ENCODE peak calls at places on chromosomes 7 and 10, in four cellular contexts. K is A549, P is IMR-90, R is K562. D is an unnamed sample.

GRCh38 chr7:17943006-17943405 is 2.7 kb upstream of the SNX13 start:
- DNase-seq in K (no peak), P (no peak), R (no peak), D (no peak)

GRCh38 chr10:100735345-100736143 is 9.8 kb upstream of the PAX2 start:
- DNase-seq in K (no peak), P (no peak), R (no peak), D (no peak)

GRCh38 chr7:84901366-84901765 is 285.5 kb downstream of the SEMA3D start:
- DNase-seq in K (no peak), P (no peak), R (no peak), D (no peak)

GRCh38 chr10:30911303-30911863 is 120.3 kb downstream of the ZNF438 start:
- DNase-seq in K (no peak), P (no peak), R (no peak), D (no peak)

GRCh38 chr10:86234553-86235270 is 131.9 kb downstream of the GRID1 start:
- DNase-seq in K (no peak), P (no peak), R (no peak), D (no peak)

GRCh38 chr7:37945336-37945735 is 24.9 kb downstream of the EPDR1 start:
- DNase-seq in K (no peak), P (no peak), R (no peak), D (peak; percentile 10)

GRCh38 chr7:119596651-119597050 is 676.3 kb upstream of the KCND2 start:
- DNase-seq in K (no peak), P (no peak), R (no peak), D (no peak)

GRCh38 chr7:42189535-42189934 is 47.5 kb downstream of the GLI3 start:
- DNase-seq in K (no peak), P (peak; percentile 38), R (no peak), D (no peak)

GRCh38 chr7:2066251-2066919 is 166.4 kb downstream of the MAD1L1 start:
- DNase-seq in K (no peak), P (no peak), R (no peak), D (no peak)

GRCh38 chr7:105353752-105354328 is 34.9 kb downstream of the SRPK2 start:
- DNase-seq in K (no peak), P (no peak), R (peak; percentile 85), D (no peak)

GRCh38 chr7:36232971-36233550 is 80.0 kb downstream of the EEPD1 start:
- DNase-seq in K (no peak), P (peak; percentile 77), R (no peak), D (peak; percentile 60)

GRCh38 chr7:77903597-77903996 is 105.0 kb downstream of the PHTF2 start:
- DNase-seq in K (peak; percentile 31), P (peak; percentile 2), R (peak; percentile 73), D (peak; percentile 8)

GRCh38 chr7:101094791-101095375 is 9.6 kb downstream of the TRIM56 start:
- DNase-seq in K (peak; percentile 60), P (peak; percentile 67), R (peak; percentile 88), D (peak; percentile 58)

GRCh38 chr10:129861776-129862530 is 102.1 kb downstream of the EBF3 start:
- DNase-seq in K (no peak), P (no peak), R (no peak), D (no peak)

GRCh38 chr10:98957801-98958200 is 277.9 kb downstream of the HPSE2 start:
- DNase-seq in K (no peak), P (peak; percentile 78), R (no peak), D (no peak)

GRCh38 chr10:31635415-31636065 is 293.1 kb downstream of the ARHGAP12 start:
- DNase-seq in K (no peak), P (peak; percentile 42), R (no peak), D (no peak)

GRCh38 chr10:34612938-34613337 is 202.2 kb downstream of the PARD3 start:
- DNase-seq in K (no peak), P (no peak), R (no peak), D (no peak)

GRCh38 chr7:46178685-46179084 is 257.6 kb upstream of the IGFBP3 start:
- DNase-seq in K (no peak), P (peak; percentile 84), R (no peak), D (no peak)

GRCh38 chr7:114658188-114658587 is 243.6 kb downstream of the FOXP2 start:
- DNase-seq in K (no peak), P (no peak), R (no peak), D (no peak)

GRCh38 chr7:66308411-66308810 is 103.3 kb downstream of the TPST1 start:
- DNase-seq in K (no peak), P (no peak), R (no peak), D (no peak)

GRCh38 chr7:106056513-106057203 is 55.5 kb downstream of the SYPL1 start:
- DNase-seq in K (peak; percentile 81), P (peak; percentile 69), R (peak; percentile 85), D (peak; percentile 62)

GRCh38 chr10:541750-542371 is 147.6 kb downstream of the DIP2C start:
- DNase-seq in K (no peak), P (no peak), R (no peak), D (no peak)

GRCh38 chr7:11127112-11127785 is 153.6 kb downstream of the PHF14 start:
- DNase-seq in K (no peak), P (no peak), R (no peak), D (no peak)

GRCh38 chr10:62048919-62049636 is 147.6 kb downstream of the ARID5B start:
- DNase-seq in K (peak; percentile 59), P (peak; percentile 99), R (peak; percentile 80), D (peak; percentile 94)

GRCh38 chr10:66538352-66538751 is 387.5 kb upstream of the LRRTM3 start:
- DNase-seq in K (no peak), P (no peak), R (no peak), D (no peak)

GRCh38 chr10:80542053-80542452 is 4.4 kb downstream of the SH2D4B start:
- DNase-seq in K (no peak), P (peak; percentile 5), R (no peak), D (peak; percentile 23)

GRCh38 chr7:17233643-17234397 is 64.6 kb upstream of the AHR start:
- DNase-seq in K (no peak), P (no peak), R (peak; percentile 9), D (no peak)

GRCh38 chr10:71004676-71005075 is 116.3 kb upstream of the PCBD1 start:
- DNase-seq in K (no peak), P (no peak), R (no peak), D (no peak)

GRCh38 chr10:116269612-116270011 is 3.4 kb downstream of the GFRA1 start:
- DNase-seq in K (no peak), P (no peak), R (no peak), D (no peak)

GRCh38 chr10:116271593-116272496 is 1.2 kb downstream of the GFRA1 start:
- DNase-seq in K (peak; percentile 31), P (peak; percentile 4), R (no peak), D (no peak)

GRCh38 chr10:116270691-116271592 is 2.1 kb downstream of the GFRA1 start:
- DNase-seq in K (no peak), P (peak; percentile 4), R (no peak), D (no peak)

GRCh38 chr10:116274141-116274861 is 1.3 kb upstream of the GFRA1 start:
- DNase-seq in K (peak; percentile 55), P (no peak), R (no peak), D (no peak)

DNA sequence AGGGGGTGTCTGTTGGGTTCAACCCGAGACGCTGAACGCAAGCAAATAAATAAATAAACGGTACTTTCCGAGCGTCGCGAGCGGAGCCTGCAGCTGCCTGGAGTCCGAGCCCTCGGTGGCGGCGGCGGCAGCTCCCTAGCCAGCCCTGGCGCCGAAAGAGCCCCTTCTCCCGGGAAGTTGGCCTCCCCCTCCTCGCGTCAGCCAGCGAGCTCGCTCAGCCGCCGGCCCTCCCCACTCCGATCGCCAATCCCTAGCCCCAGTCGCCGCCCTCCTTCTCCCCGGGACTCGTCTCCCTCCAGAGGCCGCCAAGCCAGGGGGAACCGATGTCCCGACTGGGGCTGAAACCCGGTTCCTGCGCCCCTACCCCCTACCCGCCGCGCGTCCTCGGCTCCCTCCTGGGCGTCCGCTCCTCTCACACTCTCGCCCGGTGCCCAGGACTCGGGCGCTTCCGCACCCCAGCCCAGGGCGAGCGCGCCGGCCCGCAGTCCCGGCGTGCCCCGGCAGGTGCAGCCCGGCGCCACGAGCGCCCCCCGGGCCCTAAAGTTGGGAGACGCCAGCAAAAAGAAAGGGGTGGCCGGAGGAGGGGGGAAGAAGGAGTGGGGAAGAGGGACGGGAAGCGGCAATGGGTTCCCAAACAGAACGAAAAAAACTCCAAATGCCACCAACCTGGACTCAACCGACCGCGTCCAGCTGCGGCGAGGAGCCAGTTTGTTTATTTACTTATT is at the start of gene GFRA1:
- DNase-seq in K (peak; percentile 65), P (peak; percentile 7), R (no peak), D (no peak)
- TF ChIP-seq MAZ in K (no peak), P (no peak), R (no peak), D (no peak)

DNA sequence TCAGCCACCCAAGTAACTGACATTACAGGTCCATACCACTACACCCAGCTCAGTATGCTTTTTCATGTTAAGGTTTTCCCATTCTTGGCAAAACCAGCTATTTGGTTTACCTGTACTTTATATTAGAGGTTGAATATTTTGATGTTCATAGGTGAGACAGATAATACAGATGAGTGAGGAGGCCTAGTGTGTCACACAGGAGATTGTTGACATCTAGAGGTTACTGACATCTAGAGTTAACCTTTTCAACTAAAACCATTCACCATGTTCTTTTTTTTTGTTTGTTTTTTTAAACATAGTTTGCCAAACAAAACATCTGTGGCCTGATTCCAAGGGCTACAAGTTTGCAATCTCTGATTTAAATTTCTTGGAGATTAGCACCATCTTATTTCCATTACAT is 8.0 kb downstream of the GHITM start:
- DNase-seq in K (no peak), P (no peak), R (no peak), D (no peak)
- TF ChIP-seq MAZ in K (no peak), P (no peak), R (no peak), D (no peak)

GRCh38 chr10:79028056-79028430 is 40.7 kb upstream of the ZMIZ1 start:
- DNase-seq in K (no peak), P (no peak), R (no peak), D (no peak)

GRCh38 chr10:79026806-79027146 is 42.0 kb upstream of the ZMIZ1 start:
- DNase-seq in K (no peak), P (no peak), R (no peak), D (no peak)

GRCh38 chr10:79026341-79026761 is 42.4 kb upstream of the ZMIZ1 start:
- DNase-seq in K (no peak), P (no peak), R (no peak), D (no peak)

GRCh38 chr10:79028456-79029010 is 40.2 kb upstream of the ZMIZ1 start:
- DNase-seq in K (no peak), P (no peak), R (no peak), D (no peak)

GRCh38 chr10:79027147-79028055 is 41.4 kb upstream of the ZMIZ1 start:
- DNase-seq in K (no peak), P (no peak), R (peak; percentile 85), D (no peak)
- TF ChIP-seq MAZ in K (no peak), P (no peak), R (no peak), D (no peak)

DNA sequence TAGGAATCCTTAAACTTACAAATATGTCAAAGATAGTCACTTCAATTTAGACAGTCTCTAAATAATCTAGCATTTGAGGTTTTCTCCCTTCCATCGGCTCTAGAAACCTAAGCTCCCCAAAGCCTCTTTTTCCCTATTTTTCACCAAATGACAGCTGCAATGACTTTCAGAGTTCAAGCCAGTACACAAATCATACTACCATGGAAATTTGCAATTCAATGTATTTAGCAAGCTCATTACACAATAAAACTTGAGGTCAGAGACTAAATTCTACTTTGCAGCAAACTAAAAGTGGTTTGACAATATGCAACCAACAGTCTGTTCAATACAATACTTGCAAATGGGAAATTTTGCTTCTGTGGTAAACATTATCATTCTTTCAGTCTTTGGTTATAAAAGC is 80.3 kb downstream of the SKIDA1 start:
- DNase-seq in K (no peak), P (no peak), R (no peak), D (no peak)
- TF ChIP-seq MAZ in K (no peak), P (no peak), R (no peak), D (no peak)